ENCODE peak calls at places on chromosomes 6 and 20, in ten cellular contexts. Q is lung; F is H1; O is heart left ventricle; U is PC-3; C is naive thymus-derived CD4-positive, alpha-beta T cell; M is CD8-positive, alpha-beta memory T cell; J is NT2/D1; N is colonic mucosa; D is SJSA1. P is an unnamed sample. For H3K4me1, the result is how much of the 10 kb centered on the place peaks cover.

GRCh38 chr20:52410182-52410647 is 218.6 kb upstream of the ZFP64 start:
- DNase-seq in Q (no peak), F (no peak), O (no peak), U (no peak), C (peak), M (peak), J (no peak), N (no peak), D (no peak), P (no peak)

GRCh38 chr6:85354761-85355618 is 94.9 kb upstream of the NT5E start:
- DNase-seq in Q (peak), F (peak), O (peak), U (peak), C (no peak), M (peak), J (peak), N (peak), D (peak), P (peak)

GRCh38 chr6:14159090-14159489 is 41.5 kb downstream of the CD83 start:
- DNase-seq in Q (no peak), F (no peak), O (no peak), U (no peak), C (no peak), M (no peak), J (no peak), N (no peak), D (no peak), P (no peak)

GRCh38 chr20:35434085-35435005 is 3.7 kb downstream of the GDF5 start:
- DNase-seq in Q (no peak), F (no peak), O (peak), U (no peak), C (no peak), M (no peak), J (no peak), N (no peak), D (no peak), P (no peak)

GRCh38 chr6:154414021-154414813 is 57.6 kb upstream of the IPCEF1 start:
- DNase-seq in Q (no peak), F (no peak), O (no peak), U (no peak), C (no peak), M (no peak), J (no peak), N (no peak), D (no peak), P (no peak)

GRCh38 chr6:30707281-30707850 is 9.7 kb downstream of the MDC1 start:
- DNase-seq in Q (no peak), F (no peak), O (no peak), U (no peak), C (no peak), M (no peak), J (no peak), N (peak), D (no peak), P (no peak)

GRCh38 chr6:165178056-165178455 is 131.3 kb downstream of the C6orf118 start:
- DNase-seq in Q (no peak), F (no peak), O (no peak), U (peak), C (no peak), M (no peak), J (no peak), N (no peak), D (peak), P (no peak)

GRCh38 chr20:54028276-54029011 is 42.0 kb downstream of the BCAS1 start:
- DNase-seq in Q (no peak), F (no peak), O (no peak), U (no peak), C (no peak), M (no peak), J (no peak), N (no peak), D (no peak), P (no peak)

GRCh38 chr6:17472653-17473183 is 79.3 kb downstream of the CAP2 start:
- DNase-seq in Q (no peak), F (no peak), O (no peak), U (peak), C (no peak), M (no peak), J (no peak), N (no peak), D (no peak), P (no peak)

GRCh38 chr6:101296184-101296583 is 97.3 kb upstream of the GRIK2 start:
- DNase-seq in Q (no peak), F (no peak), O (no peak), U (peak), C (no peak), M (no peak), J (no peak), N (no peak), D (no peak), P (no peak)

GRCh38 chr6:159615923-159616322 is 77.1 kb downstream of the SOD2 start:
- DNase-seq in Q (no peak), F (no peak), O (no peak), U (no peak), C (no peak), M (no peak), J (no peak), N (no peak), D (no peak), P (no peak)

GRCh38 chr20:50397058-50397457 is 113.1 kb upstream of the PTPN1 start:
- DNase-seq in Q (no peak), F (no peak), O (no peak), U (no peak), C (no peak), M (no peak), J (no peak), N (no peak), D (no peak), P (no peak)
- H3K4me1 ChIP-seq in Q (under half), F (under half), O (under half), U (under half), C (under half), M (under half), J (under half), N (under half), D (under half), P (under half)

GRCh38 chr6:16352821-16353438 is 114.5 kb downstream of the GMPR start:
- DNase-seq in Q (no peak), F (no peak), O (no peak), U (no peak), C (no peak), M (no peak), J (no peak), N (no peak), D (no peak), P (no peak)

GRCh38 chr6:16354692-16355091 is 116.3 kb downstream of the GMPR start:
- DNase-seq in Q (no peak), F (no peak), O (no peak), U (no peak), C (no peak), M (no peak), J (no peak), N (no peak), D (no peak), P (no peak)

GRCh38 chr6:16352258-16352635 is 113.9 kb downstream of the GMPR start:
- DNase-seq in Q (no peak), F (no peak), O (no peak), U (no peak), C (no peak), M (no peak), J (no peak), N (no peak), D (no peak), P (no peak)

GRCh38 chr6:16355699-16356481 is 117.5 kb downstream of the GMPR start:
- DNase-seq in Q (no peak), F (no peak), O (no peak), U (peak), C (no peak), M (no peak), J (no peak), N (no peak), D (no peak), P (no peak)

DNA sequence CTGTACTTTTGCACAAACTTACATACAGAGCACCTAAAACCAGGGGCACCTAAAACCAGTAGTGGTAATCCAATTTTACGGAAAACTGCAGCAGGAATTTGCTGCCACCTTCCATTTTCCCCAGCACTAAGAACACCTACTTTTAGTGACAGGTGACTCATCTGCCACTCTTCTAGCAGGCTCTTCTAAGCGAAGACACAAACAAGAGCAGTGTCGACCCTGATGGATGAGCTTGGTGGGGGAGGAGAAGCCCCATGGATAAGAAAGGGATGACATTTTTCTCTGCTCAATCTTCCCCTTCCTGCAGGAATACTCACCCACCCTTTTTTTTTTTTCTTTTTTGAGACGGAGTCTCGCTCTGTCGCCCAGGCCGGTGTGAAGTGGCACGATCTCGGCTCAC is 116.9 kb downstream of the GMPR start:
- DNase-seq in Q (no peak), F (no peak), O (no peak), U (no peak), C (no peak), M (no peak), J (no peak), N (no peak), D (no peak), P (no peak)
- H3K4me1 ChIP-seq in Q (under half), F (under half), O (under half), U (under half), C (under half), M (under half), J (under half), N (under half), D (under half), P (under half)

GRCh38 chr6:150200428-150201105 is 57.7 kb downstream of the PPP1R14C start:
- DNase-seq in Q (no peak), F (no peak), O (no peak), U (no peak), C (no peak), M (no peak), J (no peak), N (peak), D (no peak), P (peak)
- H3K4me1 ChIP-seq in Q (under half), F (under half), O (under half), U (under half), C (under half), M (under half), J (under half), N (under half), D (under half), P (under half)

DNA sequence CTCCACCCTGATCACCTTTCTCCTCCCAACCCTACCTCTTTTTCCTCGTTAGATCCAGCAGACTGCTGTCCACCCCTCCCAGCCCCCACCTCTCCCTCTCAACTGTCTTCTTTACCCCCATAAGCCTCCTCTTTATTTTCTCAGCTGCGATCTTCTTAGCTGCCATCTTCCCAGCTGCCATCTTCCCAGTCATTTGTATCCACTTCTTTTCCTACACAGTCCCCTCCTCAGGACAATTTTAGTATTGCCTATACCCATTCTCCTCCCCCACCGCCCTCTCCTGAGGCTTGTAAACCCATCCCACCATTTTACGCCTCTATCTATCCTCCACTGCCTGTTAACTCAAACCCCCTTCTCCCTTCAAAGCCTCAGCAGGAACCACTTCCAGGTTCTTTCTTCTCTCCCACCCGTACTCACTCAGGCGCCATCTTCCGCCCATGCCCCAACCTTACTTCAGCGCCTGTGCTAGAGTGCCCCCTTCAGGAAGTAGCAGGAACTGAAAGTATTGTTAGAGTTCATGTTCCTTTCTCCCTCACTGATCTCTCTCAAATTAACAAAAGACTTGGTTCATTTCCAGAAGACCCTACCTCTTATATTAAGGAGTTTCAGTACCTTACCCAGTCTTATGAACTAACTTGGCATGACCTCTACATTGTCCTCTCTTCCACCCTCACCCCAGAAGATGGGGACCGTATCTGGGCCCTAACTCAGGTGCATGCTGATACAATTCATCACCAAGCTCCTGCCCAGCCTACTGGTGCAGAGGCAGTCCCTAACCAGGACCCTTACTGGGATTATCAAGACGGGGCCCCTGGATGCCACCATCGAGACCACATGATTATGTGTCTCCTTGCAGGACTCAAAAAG is 236.0 kb downstream of the ADGRG6 start:
- DNase-seq in Q (no peak), F (peak), O (no peak), U (peak), C (no peak), M (no peak), J (peak), N (no peak), D (no peak), P (no peak)
- H3K4me1 ChIP-seq in Q (under half), F (under half), O (under half), U (under half), C (under half), M (under half), J (under half), N (under half), D (under half), P (under half)

GRCh38 chr6:125989631-125990030 is 3.3 kb downstream of the TRMT11 start:
- DNase-seq in Q (no peak), F (no peak), O (no peak), U (peak), C (no peak), M (no peak), J (no peak), N (no peak), D (no peak), P (no peak)
- H3K4me1 ChIP-seq in Q (under half), F (under half), O (under half), U (under half), C (under half), M (under half), J (under half), N (under half), D (under half), P (under half)